ENCODE peak calls at places on chromosomes 4 and X, in four cellular contexts. One of them, this sample, is unnamed.

GRCh38 chr4:88097301-88097700 is 61.1 kb downstream of the ABCG2 start:
- DNase-seq in AG08395: peak
- DNase-seq in IMR-90: peak
- DNase-seq in amniotic stem cell: no peak
- DNase-seq in this sample: peak

GRCh38 chrX:30735839-30736238 is 82.6 kb downstream of the GK start:
- DNase-seq in AG08395: peak
- DNase-seq in IMR-90: peak
- DNase-seq in amniotic stem cell: no peak
- DNase-seq in this sample: peak

GRCh38 chrX:33974676-33975075 is 157.4 kb downstream of the FAM47A start:
- DNase-seq in AG08395: no peak
- DNase-seq in IMR-90: no peak
- DNase-seq in amniotic stem cell: no peak
- DNase-seq in this sample: no peak

GRCh38 chr4:137614491-137614890 is 82.2 kb upstream of the PCDH18 start:
- DNase-seq in AG08395: no peak
- DNase-seq in IMR-90: peak
- DNase-seq in amniotic stem cell: no peak
- DNase-seq in this sample: no peak

GRCh38 chr4:78756721-78757120 is 19.4 kb upstream of the BMP2K start:
- DNase-seq in AG08395: no peak
- DNase-seq in IMR-90: no peak
- DNase-seq in amniotic stem cell: no peak
- DNase-seq in this sample: no peak

GRCh38 chr4:4384837-4385236 is 2.1 kb upstream of the NSG1 start:
- DNase-seq in AG08395: no peak
- DNase-seq in IMR-90: peak
- DNase-seq in amniotic stem cell: no peak
- DNase-seq in this sample: no peak

GRCh38 chr4:181855307-181855706 is 387.9 kb upstream of the TENM3 start:
- DNase-seq in AG08395: no peak
- DNase-seq in IMR-90: no peak
- DNase-seq in amniotic stem cell: no peak
- DNase-seq in this sample: no peak

GRCh38 chr4:10035130-10035529 is 13.8 kb upstream of the SLC2A9 start:
- DNase-seq in AG08395: no peak
- DNase-seq in IMR-90: no peak
- DNase-seq in amniotic stem cell: no peak
- DNase-seq in this sample: no peak

GRCh38 chr4:145716661-145717200 is 36.8 kb downstream of the C4orf51 start:
- DNase-seq in AG08395: no peak
- DNase-seq in IMR-90: no peak
- DNase-seq in amniotic stem cell: no peak
- DNase-seq in this sample: no peak

GRCh38 chrX:10120828-10121227 is 35.9 kb upstream of the CLCN4 start:
- DNase-seq in AG08395: no peak
- DNase-seq in IMR-90: no peak
- DNase-seq in amniotic stem cell: no peak
- DNase-seq in this sample: no peak

GRCh38 chrX:22090181-22090580 is 58.1 kb downstream of the PHEX start:
- DNase-seq in AG08395: no peak
- DNase-seq in IMR-90: peak
- DNase-seq in amniotic stem cell: no peak
- DNase-seq in this sample: peak

GRCh38 chr4:74934016-74934821 is 1.3 kb downstream of the PARM1 start:
- DNase-seq in AG08395: no peak
- DNase-seq in IMR-90: peak
- DNase-seq in amniotic stem cell: no peak
- DNase-seq in this sample: no peak

GRCh38 chr4:13546855-13547562 is 2.7 kb upstream of the NKX3-2 start:
- DNase-seq in AG08395: no peak
- DNase-seq in IMR-90: no peak
- DNase-seq in amniotic stem cell: no peak
- DNase-seq in this sample: no peak

GRCh38 chr4:54067163-54067562 is 2.8 kb upstream of the CHIC2 start:
- DNase-seq in AG08395: peak
- DNase-seq in IMR-90: peak
- DNase-seq in amniotic stem cell: no peak
- DNase-seq in this sample: peak

GRCh38 chr4:789571-790465 is 36.1 kb downstream of the CPLX1 start:
- DNase-seq in AG08395: no peak
- DNase-seq in IMR-90: no peak
- DNase-seq in amniotic stem cell: no peak
- DNase-seq in this sample: no peak

GRCh38 chrX:119757979-119758681 is at the start of gene SOWAHD:
- DNase-seq in AG08395: no peak
- DNase-seq in IMR-90: no peak
- DNase-seq in amniotic stem cell: no peak
- DNase-seq in this sample: no peak

GRCh38 chrX:129979207-129979920 is 3.1 kb upstream of the BCORL1 start:
- DNase-seq in AG08395: no peak
- DNase-seq in IMR-90: no peak
- DNase-seq in amniotic stem cell: no peak
- DNase-seq in this sample: no peak

GRCh38 chr4:168472920-168473319 is 7.4 kb downstream of the DDX60L start:
- DNase-seq in AG08395: no peak
- DNase-seq in IMR-90: no peak
- DNase-seq in amniotic stem cell: no peak
- DNase-seq in this sample: no peak

GRCh38 chr4:139654516-139654915 is 11.1 kb upstream of the MGST2 start:
- DNase-seq in AG08395: no peak
- DNase-seq in IMR-90: no peak
- DNase-seq in amniotic stem cell: no peak
- DNase-seq in this sample: no peak

GRCh38 chr4:616911-617643 is 8.3 kb upstream of the PDE6B start:
- DNase-seq in AG08395: no peak
- DNase-seq in IMR-90: no peak
- DNase-seq in amniotic stem cell: no peak
- DNase-seq in this sample: no peak

GRCh38 chr4:31089815-31090214 is 369.6 kb downstream of the PCDH7 start:
- DNase-seq in AG08395: no peak
- DNase-seq in IMR-90: peak
- DNase-seq in amniotic stem cell: no peak
- DNase-seq in this sample: peak

GRCh38 chrX:25131055-25131454 is 115.3 kb upstream of the ARX start:
- DNase-seq in AG08395: no peak
- DNase-seq in IMR-90: peak
- DNase-seq in amniotic stem cell: no peak
- DNase-seq in this sample: no peak

GRCh38 chr4:945274-946102 is 13.2 kb downstream of the TMEM175 start:
- DNase-seq in AG08395: no peak
- DNase-seq in IMR-90: no peak
- DNase-seq in amniotic stem cell: no peak
- DNase-seq in this sample: no peak

GRCh38 chr4:148376151-148376550 is 66.1 kb downstream of the NR3C2 start:
- DNase-seq in AG08395: no peak
- DNase-seq in IMR-90: peak
- DNase-seq in amniotic stem cell: no peak
- DNase-seq in this sample: no peak